ENCODE peak calls at places on chromosomes 4 and X, in five cellular contexts. C is lower leg skin, N is nephron progenitor cell, K is T-helper 22 cell, E is uterus. Z is an unnamed sample.

GRCh38 chr4:140266958-140267568 is 106.4 kb upstream of the SCOC start:
- DNase-seq in E (no peak), C (no peak), K (no peak), N (no peak), Z (no peak)

GRCh38 chrX:140432328-140433025 is 72.4 kb downstream of the SOX3 start:
- DNase-seq in N (no peak), K (no peak), E (no peak), C (no peak), Z (no peak)

GRCh38 chrX:133365886-133366611 is 49.2 kb downstream of the GPC4 start:
- DNase-seq in C (no peak), N (no peak), K (no peak), E (no peak), Z (no peak)

GRCh38 chrX:38856670-38857069 is 55.4 kb downstream of the MID1IP1 start:
- DNase-seq in N (no peak), C (no peak), E (no peak), K (no peak), Z (no peak)

GRCh38 chr4:184329235-184330007 is 111.7 kb upstream of the ENPP6 start:
- DNase-seq in N (no peak), K (no peak), E (no peak), C (no peak), Z (no peak)

GRCh38 chr4:136314686-136315085 is 1217.6 kb downstream of the PCDH18 start:
- DNase-seq in C (no peak), K (no peak), N (no peak), E (no peak), Z (no peak)

GRCh38 chr4:153432971-153433752 is 33.0 kb upstream of the TMEM131L start:
- DNase-seq in N (no peak), C (peak), K (peak), E (peak), Z (peak)

GRCh38 chr4:165312506-165312905 is 15.0 kb upstream of the MSMO1 start:
- DNase-seq in E (no peak), C (no peak), N (no peak), K (no peak), Z (no peak)

GRCh38 chrX:119826399-119826959 is 26.3 kb downstream of the UPF3B start:
- DNase-seq in K (no peak), N (no peak), E (no peak), C (peak), Z (no peak)

Z was measured in GM13977.